ENCODE peak calls at places on chromosomes 5 and 9, in seven cellular contexts. V is PC-9, U is K562, I is DND-41, Q is HCT116, Z is fibroblast of lung, E is MM.1S. T is an unnamed sample.
A peak's percentile ranks its signal among the peaks of the same experiment; 100 is the strongest.

GRCh38 chr9:96116275-96117051 is 185.5 kb downstream of the HSD17B3 start:
- DNase-seq in Z (no peak), I (no peak), E (no peak), U (no peak), Q (no peak), V (no peak), T (no peak)

GRCh38 chr9:38337706-38338264 is 54.7 kb upstream of the ALDH1B1 start:
- DNase-seq in U (no peak), E (no peak), Z (no peak), V (no peak), Q (no peak), I (no peak), T (no peak)

GRCh38 chr5:317086-317811 is 4.3 kb upstream of the AHRR start:
- DNase-seq in V (peak; percentile 89), Z (peak; percentile 57), I (no peak), E (no peak), Q (peak; percentile 52), U (peak; percentile 81), T (peak; percentile 42)

GRCh38 chr9:134597957-134598883 is 43.4 kb upstream of the COL5A1 start:
- DNase-seq in V (no peak), Q (no peak), E (no peak), I (no peak), U (no peak), Z (no peak), T (no peak)

GRCh38 chr9:1939926-1940368 is 75.2 kb upstream of the SMARCA2 start:
- DNase-seq in E (peak; percentile 78), Z (no peak), U (peak; percentile 12), V (no peak), Q (peak; percentile 8), I (peak; percentile 26), T (no peak)

GRCh38 chr5:126449751-126450271 is 26.6 kb downstream of the GRAMD2B start:
- DNase-seq in Q (no peak), I (peak; percentile 46), U (peak; percentile 44), E (peak; percentile 77), Z (peak; percentile 74), V (no peak), T (peak; percentile 67)

GRCh38 chr5:127092690-127093089 is 19.4 kb upstream of the C5orf63 start:
- DNase-seq in E (no peak), U (no peak), Q (no peak), Z (peak; percentile 76), I (no peak), V (no peak), T (peak; percentile 67)

GRCh38 chr9:90857103-90857502 is 55.5 kb downstream of the SYK start:
- DNase-seq in Q (no peak), Z (no peak), U (no peak), E (no peak), V (no peak), I (no peak), T (no peak)

GRCh38 chr9:104780796-104781395 is 17.0 kb downstream of the NIPSNAP3B start:
- DNase-seq in Q (peak; percentile 16), Z (peak; percentile 12), U (peak; percentile 41), I (no peak), E (peak; percentile 35), V (no peak), T (no peak)

GRCh38 chr5:115329475-115329874 is 33.0 kb upstream of the CCDC112 start:
- DNase-seq in Q (no peak), U (peak; percentile 72), Z (no peak), E (no peak), V (no peak), I (no peak), T (no peak)

GRCh38 chr9:38066907-38067610 is 2.0 kb downstream of the SHB start:
- DNase-seq in Z (peak; percentile 34), V (no peak), E (no peak), Q (no peak), I (no peak), U (peak; percentile 41), T (no peak)

DNA sequence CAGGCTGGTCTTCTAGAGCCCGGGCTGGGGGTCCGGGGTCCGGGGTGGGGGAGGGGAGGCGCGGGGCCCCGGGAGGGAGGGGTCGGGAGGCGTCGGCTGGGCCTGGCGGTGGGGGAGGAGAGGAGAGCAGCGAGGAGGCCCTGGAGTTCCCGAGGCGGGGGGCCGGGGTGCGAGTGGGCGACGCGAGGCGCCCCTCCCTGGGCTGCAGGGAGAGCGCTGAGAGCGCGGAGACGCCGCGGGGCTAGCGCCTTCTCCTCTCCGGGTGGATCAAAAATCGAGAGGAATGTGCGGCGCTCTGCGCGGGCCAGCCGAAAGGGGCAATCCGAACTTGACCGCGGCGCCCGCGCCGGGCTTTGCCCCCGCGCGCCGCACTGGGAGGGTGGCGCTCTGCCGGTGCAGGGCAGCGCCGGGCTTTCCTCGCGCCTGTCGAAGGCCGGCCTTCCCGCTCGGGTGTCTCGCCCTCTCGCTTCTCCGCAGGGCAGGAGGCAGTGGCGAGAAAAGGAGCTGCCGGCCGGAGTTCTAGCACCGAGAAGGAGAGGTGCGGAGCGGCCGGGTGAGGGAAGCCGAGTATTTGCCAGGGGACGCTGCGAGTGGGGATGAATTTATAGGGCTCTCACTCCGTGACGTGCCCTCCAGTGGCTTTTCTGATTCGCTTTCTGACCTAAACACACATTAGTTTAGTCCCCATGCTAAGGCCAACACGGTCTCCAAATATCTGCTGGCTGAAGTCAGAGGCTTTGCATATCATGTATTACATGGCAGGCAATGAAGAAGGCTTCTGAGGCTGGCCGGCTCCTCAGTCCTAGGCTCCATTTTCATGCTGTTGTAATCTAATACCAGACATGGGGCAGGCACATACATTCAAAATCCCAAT is at the start of gene GDNF:
- DNase-seq in E (peak; percentile 76), V (no peak), I (no peak), Q (no peak), Z (peak; percentile 76), U (no peak), T (peak; percentile 64)
- TF ChIP-seq EZH2 in E (no peak), V (no peak), I (no peak), Q (no peak), Z (peak; percentile 40), U (no peak), T (no peak)

DNA sequence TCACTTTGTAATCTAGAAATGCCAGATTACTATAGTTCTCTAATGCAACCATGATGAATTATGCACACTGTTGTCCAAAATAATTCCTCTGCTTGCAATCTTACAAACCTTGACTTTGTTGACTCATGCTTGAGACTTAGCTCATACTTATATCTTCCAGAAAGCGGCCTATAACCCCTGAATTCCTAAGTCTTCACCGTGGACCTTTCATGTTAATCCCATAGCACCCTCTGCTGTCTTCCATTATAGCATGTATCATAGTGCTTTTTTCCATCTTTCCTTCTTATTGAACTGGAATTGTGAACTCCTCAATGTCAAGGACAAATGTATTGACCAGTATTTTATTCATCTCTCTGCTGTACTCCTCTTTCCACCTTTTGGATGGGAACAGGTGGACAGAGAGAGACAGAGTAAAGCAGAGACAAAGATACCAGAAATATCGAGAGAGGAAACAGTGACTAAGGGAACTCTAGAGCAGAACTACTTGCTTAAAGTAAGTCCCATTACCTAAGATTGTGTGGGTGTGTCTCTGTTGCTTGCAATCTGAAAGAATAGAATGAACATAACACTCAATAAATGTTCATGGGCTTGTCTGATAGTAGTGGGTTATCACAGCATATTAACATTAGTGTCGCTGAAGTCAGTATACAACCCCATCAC is 110.0 kb downstream of the LURAP1L start:
- DNase-seq in I (no peak), Q (peak; percentile 55), E (no peak), V (no peak), U (peak; percentile 0), Z (peak; percentile 80), T (peak; percentile 71)
- TF ChIP-seq CTCF in I (no peak), Q (peak; percentile 88), E (peak; percentile 15), V (peak; percentile 49), U (no peak), Z (peak; percentile 58), T (peak; percentile 59)

DNA sequence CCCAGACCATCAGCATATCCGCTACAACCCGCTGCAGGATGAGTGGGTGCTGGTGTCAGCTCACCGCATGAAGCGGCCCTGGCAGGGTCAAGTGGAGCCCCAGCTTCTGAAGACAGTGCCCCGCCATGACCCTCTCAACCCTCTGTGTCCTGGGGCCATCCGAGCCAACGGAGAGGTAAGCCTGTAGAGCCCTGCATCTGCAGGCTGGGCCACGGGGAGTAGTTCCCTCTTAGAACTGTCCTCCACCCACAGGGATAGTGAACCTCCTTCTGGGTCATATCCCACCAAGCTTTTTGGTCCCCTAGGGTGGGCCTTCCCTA is 569 bp downstream of the GALT start:
- DNase-seq in V (no peak), Q (no peak), U (no peak), E (no peak), I (no peak), Z (no peak), T (no peak)
- H2AFZ ChIP-seq in V (peak overlapping the region; percentile 92), Q (no peak overlapping the region), U (peak overlapping the region; percentile 97), E (peak overlapping the region; percentile 97), I (peak overlapping the region; percentile 94), Z (peak overlapping the region; percentile 99), T (peak overlapping the region; percentile 99)

DNA sequence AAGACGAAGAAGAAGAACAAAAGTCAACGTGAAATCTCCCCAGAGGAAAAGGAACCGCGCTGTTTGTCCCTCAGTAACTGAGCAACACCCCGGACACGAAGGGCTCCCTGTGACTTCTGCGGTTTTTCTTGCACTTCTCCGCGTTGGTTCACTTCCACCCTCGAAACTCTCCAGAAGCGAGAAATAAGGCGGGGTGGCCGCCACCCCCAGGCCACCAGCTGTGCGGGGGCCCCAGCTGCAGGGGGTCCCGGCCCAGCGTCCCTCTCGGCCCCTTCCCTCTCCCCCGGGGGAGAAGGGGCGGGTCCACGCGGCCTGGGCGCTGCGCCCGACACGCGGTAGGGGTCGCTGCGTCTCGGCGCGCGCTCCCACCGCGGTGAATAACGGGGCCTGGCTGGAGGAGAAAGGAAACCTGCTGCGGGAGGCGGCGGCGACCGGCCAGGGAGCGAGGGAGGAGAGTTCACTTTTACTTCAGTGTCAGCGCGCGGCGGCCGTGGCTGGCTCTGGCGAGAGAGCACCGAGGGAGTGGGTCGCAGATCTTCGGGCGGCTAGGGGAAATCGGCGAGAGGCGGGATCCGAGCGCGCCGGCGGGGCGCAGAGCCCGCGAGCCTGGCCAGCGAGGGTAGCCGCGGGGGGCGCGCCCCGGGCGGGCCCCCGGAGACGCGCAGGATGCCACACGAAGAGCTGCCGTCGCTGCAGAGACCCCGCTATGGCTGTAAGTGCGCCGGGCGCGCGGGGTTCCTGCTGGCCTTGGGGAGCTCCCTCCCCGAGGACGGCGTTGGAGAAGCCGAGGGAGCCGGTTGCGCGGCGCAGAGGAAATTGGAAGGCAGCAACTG is at the start of gene IQGAP2:
- DNase-seq in E (peak; percentile 88), Z (peak; percentile 67), Q (peak; percentile 37), U (peak; percentile 90), V (peak; percentile 39), I (peak; percentile 73), T (peak; percentile 51)
- TF ChIP-seq EZH2 in E (no peak), Z (no peak), Q (no peak), U (no peak), V (no peak), I (no peak), T (no peak)

T was measured in astrocyte.